ENCODE peak calls at places on chromosomes 5 and 9, in seven cellular contexts. U is NCI-H146, D is cortex of kidney, C is HS-5, O is GM20000, K is transverse colon, R is AG10803. W is an unnamed sample.

GRCh38 chr9:84139296-84140100 is 158.9 kb downstream of the RMI1 start:
- DNase-seq in U (no peak), D (no peak), C (no peak), O (no peak), K (peak), R (peak), W (no peak)

GRCh38 chr9:133938670-133939258 is 53.4 kb downstream of the VAV2 start:
- DNase-seq in U (no peak), D (no peak), C (no peak), O (no peak), K (no peak), R (no peak), W (no peak)

GRCh38 chr9:99474186-99474585 is 252.1 kb downstream of the SEC61B start:
- DNase-seq in U (no peak), D (no peak), C (no peak), O (no peak), K (no peak), R (peak), W (no peak)

GRCh38 chr9:21398955-21399489 is 9.9 kb upstream of the IFNA8 start:
- DNase-seq in U (no peak), D (no peak), C (no peak), O (no peak), K (no peak), R (no peak), W (no peak)

GRCh38 chr5:42005561-42006153 is 80.6 kb downstream of the FBXO4 start:
- DNase-seq in U (peak), D (no peak), C (no peak), O (peak), K (no peak), R (peak), W (no peak)

GRCh38 chr9:93099551-93100264 is 3.7 kb downstream of the CARD19 start:
- DNase-seq in U (no peak), D (no peak), C (no peak), O (no peak), K (peak), R (no peak), W (no peak)

GRCh38 chr5:164962302-164962961 is 1457.0 kb downstream of the MAT2B start:
- DNase-seq in U (no peak), D (no peak), C (no peak), O (no peak), K (no peak), R (no peak), W (no peak)

GRCh38 chr5:150640311-150641005 is at the start of gene SYNPO:
- DNase-seq in U (no peak), D (no peak), C (peak), O (no peak), K (no peak), R (peak), W (no peak)

GRCh38 chr5:71601222-71602026 is 14.3 kb downstream of the MCCC2 start:
- DNase-seq in U (peak), D (no peak), C (peak), O (peak), K (peak), R (peak), W (peak)

GRCh38 chr9:33106827-33107621 is 30.6 kb upstream of the SMU1 start:
- DNase-seq in U (no peak), D (no peak), C (no peak), O (no peak), K (no peak), R (peak), W (no peak)

GRCh38 chr5:355379-355935 is 33.9 kb downstream of the AHRR start:
- DNase-seq in U (no peak), D (no peak), C (no peak), O (no peak), K (no peak), R (no peak), W (no peak)